ENCODE peak calls at places on chromosomes 7 and 10, in eight cellular contexts. M is uterus, K is transverse colon, X is GM10248, N is omental fat pad, U is WTC11, V is stomach, R is cardiac fibroblast. Q is an unnamed sample.

GRCh38 chr10:98310721-98311120 is 42.7 kb upstream of the LOXL4 start:
- DNase-seq in R (no peak), M (no peak), N (no peak), K (no peak), U (no peak), V (no peak), X (no peak), Q (no peak)

GRCh38 chr7:147578196-147578595 is 1012.4 kb upstream of the C7orf33 start:
- DNase-seq in X (no peak), V (no peak), M (no peak), U (no peak), N (no peak), K (no peak), R (peak), Q (no peak)

GRCh38 chr7:157944734-157945291 is 608.0 kb downstream of the DNAJB6 start:
- DNase-seq in U (no peak), K (no peak), X (no peak), V (no peak), R (no peak), M (no peak), N (no peak), Q (no peak)

GRCh38 chr10:86962136-86962980 is 4.0 kb downstream of the SNCG start:
- DNase-seq in N (no peak), V (peak), M (peak), X (no peak), K (peak), R (no peak), U (peak), Q (no peak)

GRCh38 chr10:42593284-42593683 is 45.1 kb downstream of the ZNF33B start:
- DNase-seq in X (no peak), V (no peak), R (no peak), M (no peak), K (no peak), U (no peak), N (no peak), Q (no peak)

GRCh38 chr10:688621-689426 is 644 bp downstream of the DIP2C start:
- DNase-seq in N (no peak), K (peak), X (no peak), V (peak), M (no peak), R (peak), U (peak), Q (no peak)

GRCh38 chr10:69901623-69902505 is 100.2 kb downstream of the COL13A1 start:
- DNase-seq in N (no peak), M (peak), U (peak), X (no peak), V (peak), K (peak), R (peak), Q (peak)

GRCh38 chr10:116704926-116705325 is 37.4 kb downstream of the HSPA12A start:
- DNase-seq in X (no peak), R (no peak), V (peak), U (no peak), N (no peak), M (no peak), K (no peak), Q (no peak)

GRCh38 chr7:4766666-4767530 is 8.5 kb upstream of the AP5Z1 start:
- DNase-seq in X (no peak), V (no peak), M (peak), N (no peak), R (no peak), U (no peak), K (peak), Q (no peak)

GRCh38 chr10:13100349-13101294 is 659 bp downstream of the OPTN start:
- DNase-seq in K (peak), V (peak), N (peak), U (peak), M (peak), X (peak), R (peak), Q (peak)

GRCh38 chr10:80154626-80154977 is 22.1 kb downstream of the PLAC9 start:
- DNase-seq in R (no peak), M (no peak), X (no peak), N (no peak), U (no peak), K (no peak), V (no peak), Q (no peak)

GRCh38 chr10:71743099-71743838 is 23.7 kb upstream of the C10orf105 start:
- DNase-seq in R (no peak), K (no peak), M (no peak), U (no peak), N (no peak), V (no peak), X (no peak), Q (no peak)

GRCh38 chr10:122140941-122141623 is 130.0 kb upstream of the BTBD16 start:
- DNase-seq in U (no peak), M (peak), R (peak), K (peak), N (peak), V (peak), X (no peak), Q (peak)

GRCh38 chr7:77348371-77348813 is 67.8 kb downstream of the GSAP start:
- DNase-seq in U (no peak), K (no peak), X (no peak), R (peak), M (peak), N (no peak), V (peak), Q (no peak)

GRCh38 chr7:151452141-151452571 is 12.2 kb upstream of the CRYGN start:
- DNase-seq in X (no peak), V (peak), U (no peak), M (peak), R (no peak), N (no peak), K (peak), Q (no peak)

GRCh38 chr10:129909531-129910286 is 54.4 kb downstream of the EBF3 start:
- DNase-seq in M (no peak), X (no peak), N (no peak), V (no peak), U (no peak), K (no peak), R (no peak), Q (no peak)

GRCh38 chr7:4201566-4201965 is 480.5 kb upstream of the FOXK1 start:
- DNase-seq in M (no peak), K (no peak), X (no peak), N (no peak), U (no peak), R (no peak), V (no peak), Q (no peak)

GRCh38 chr10:93392111-93392510 is 90.0 kb downstream of the MYOF start:
- DNase-seq in X (no peak), R (no peak), V (no peak), M (no peak), U (no peak), K (no peak), N (no peak), Q (no peak)

GRCh38 chr10:107971411-107971810 is 806.9 kb upstream of the SORCS1 start:
- DNase-seq in U (no peak), X (no peak), V (no peak), R (peak), M (no peak), N (no peak), K (no peak), Q (no peak)

GRCh38 chr7:116809636-116810266 is 52.6 kb upstream of the CAPZA2 start:
- DNase-seq in R (peak), K (no peak), X (peak), N (no peak), M (no peak), V (no peak), U (no peak), Q (peak)

GRCh38 chr7:53602817-53603418 is 567.5 kb downstream of the POM121L12 start:
- DNase-seq in M (no peak), R (no peak), X (no peak), K (no peak), U (no peak), N (no peak), V (no peak), Q (no peak)

GRCh38 chr10:130990536-130990935 is 321.0 kb downstream of the TCERG1L start:
- DNase-seq in X (no peak), R (no peak), M (no peak), K (no peak), U (no peak), N (no peak), V (no peak), Q (no peak)

GRCh38 chr7:128781851-128782250 is 6.3 kb upstream of the OPN1SW start:
- DNase-seq in N (no peak), K (no peak), X (no peak), V (no peak), M (no peak), R (no peak), U (no peak), Q (no peak)

GRCh38 chr7:67019562-67020390 is 23.1 kb downstream of the TYW1 start:
- DNase-seq in N (no peak), K (no peak), R (no peak), M (no peak), V (no peak), U (no peak), X (no peak), Q (peak)

GRCh38 chr7:149662591-149663095 is 110.7 kb downstream of the ZNF467 start:
- DNase-seq in X (peak), M (peak), K (peak), R (peak), U (peak), N (peak), V (peak), Q (peak)

GRCh38 chr10:13944901-13945300 is 358.1 kb downstream of the PRPF18 start:
- DNase-seq in R (no peak), U (no peak), K (no peak), X (no peak), V (no peak), N (no peak), M (no peak), Q (no peak)

GRCh38 chr7:85030893-85031292 is 156.0 kb downstream of the SEMA3D start:
- DNase-seq in M (no peak), U (no peak), R (peak), V (no peak), X (no peak), N (no peak), K (no peak), Q (no peak)

GRCh38 chr7:158192184-158192835 is 395.3 kb downstream of the PTPRN2 start:
- DNase-seq in K (no peak), X (no peak), V (no peak), R (no peak), U (no peak), M (no peak), N (no peak), Q (no peak)

GRCh38 chr7:27150568-27151340 is 1.6 kb downstream of the HOXA3 start:
- DNase-seq in V (peak), R (peak), K (peak), X (peak), N (peak), M (peak), U (peak), Q (peak)

GRCh38 chr10:19904202-19904661 is 88.0 kb downstream of the PLXDC2 start:
- DNase-seq in V (no peak), N (no peak), X (no peak), M (no peak), K (no peak), U (no peak), R (peak), Q (no peak)

GRCh38 chr7:105345725-105346124 is 43.0 kb downstream of the SRPK2 start:
- DNase-seq in M (no peak), X (no peak), N (no peak), U (no peak), K (no peak), V (no peak), R (no peak), Q (no peak)

GRCh38 chr10:69816963-69817605 is 15.4 kb downstream of the COL13A1 start:
- DNase-seq in R (no peak), X (no peak), N (no peak), U (no peak), M (no peak), V (no peak), K (no peak), Q (no peak)

DNA sequence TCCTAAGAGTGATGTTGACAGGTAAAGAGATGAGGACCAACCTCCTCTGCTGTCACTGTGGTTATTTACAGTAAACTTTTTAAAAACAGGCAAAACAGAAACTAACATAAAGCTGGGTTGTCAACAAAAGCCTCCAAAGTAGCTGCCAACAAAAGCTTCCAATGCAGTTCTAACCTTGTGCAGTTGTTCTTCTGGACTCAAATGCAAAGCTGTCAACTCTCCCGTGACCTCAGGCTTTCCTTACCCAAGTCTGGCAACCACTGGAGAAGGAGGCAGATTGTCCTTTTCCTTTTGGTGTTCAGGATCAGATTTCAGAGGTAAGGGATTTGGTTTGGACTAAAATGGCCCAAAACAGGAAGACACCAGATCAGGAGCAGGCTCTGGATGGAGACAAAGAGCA is 63.1 kb downstream of the DLG5 start:
- DNase-seq in K (no peak), V (no peak), R (peak), X (no peak), U (no peak), M (no peak), N (no peak), Q (no peak)
- TF ChIP-seq CTCF in K (no peak), V (no peak), R (no peak), X (no peak), U (no peak), M (no peak), N (no peak), Q (no peak)

GRCh38 chr10:29534590-29534989 is 100.2 kb downstream of the SVIL start:
- DNase-seq in V (no peak), R (no peak), K (no peak), M (no peak), U (no peak), X (no peak), N (no peak), Q (no peak)

GRCh38 chr10:29533696-29534285 is 101.0 kb downstream of the SVIL start:
- DNase-seq in X (no peak), U (no peak), M (no peak), N (no peak), R (no peak), V (no peak), K (no peak), Q (no peak)

GRCh38 chr10:29535012-29535777 is 99.6 kb downstream of the SVIL start:
- DNase-seq in K (peak), U (peak), R (peak), V (peak), X (no peak), M (peak), N (no peak), Q (peak)

GRCh38 chr10:29537799-29538198 is 97.0 kb downstream of the SVIL start:
- DNase-seq in X (no peak), N (no peak), R (no peak), V (no peak), M (no peak), U (no peak), K (no peak), Q (no peak)

DNA sequence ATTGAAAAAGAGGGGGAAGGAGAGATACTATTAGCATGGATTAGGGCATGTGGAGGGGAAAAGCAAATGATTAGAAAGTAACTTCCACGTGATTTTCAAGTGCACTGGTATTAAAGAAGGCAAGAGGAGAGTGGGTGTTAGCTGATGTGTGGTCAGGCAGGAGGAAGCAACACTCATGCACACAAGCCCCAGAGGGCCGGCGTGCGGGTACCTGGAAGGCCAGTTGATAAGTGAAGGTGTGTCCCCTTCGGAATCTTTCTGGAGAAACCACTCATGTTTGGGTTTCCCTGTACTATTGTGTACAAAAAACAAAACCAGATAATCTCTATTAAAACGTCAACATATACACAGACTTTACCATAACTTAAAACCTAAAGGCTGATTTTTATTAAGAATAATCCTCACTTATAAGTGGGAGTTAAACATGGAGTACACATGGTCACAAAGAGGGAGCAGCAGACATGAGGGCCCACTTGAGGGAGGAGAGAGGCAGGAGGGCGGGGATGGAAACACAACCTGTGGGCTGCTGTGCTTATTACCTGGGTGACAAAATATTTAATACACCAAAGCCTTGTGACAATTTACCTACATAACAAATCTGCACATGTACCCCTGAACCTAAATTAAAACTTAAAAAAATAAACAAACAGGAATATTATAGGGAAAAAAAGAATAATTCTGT is 98.9 kb downstream of the SVIL start:
- DNase-seq in R (no peak), K (no peak), U (no peak), M (no peak), V (peak), N (no peak), X (no peak), Q (no peak)
- TF ChIP-seq CTCF in R (no peak), K (no peak), U (peak), M (no peak), V (no peak), N (no peak), X (no peak), Q (no peak)

DNA sequence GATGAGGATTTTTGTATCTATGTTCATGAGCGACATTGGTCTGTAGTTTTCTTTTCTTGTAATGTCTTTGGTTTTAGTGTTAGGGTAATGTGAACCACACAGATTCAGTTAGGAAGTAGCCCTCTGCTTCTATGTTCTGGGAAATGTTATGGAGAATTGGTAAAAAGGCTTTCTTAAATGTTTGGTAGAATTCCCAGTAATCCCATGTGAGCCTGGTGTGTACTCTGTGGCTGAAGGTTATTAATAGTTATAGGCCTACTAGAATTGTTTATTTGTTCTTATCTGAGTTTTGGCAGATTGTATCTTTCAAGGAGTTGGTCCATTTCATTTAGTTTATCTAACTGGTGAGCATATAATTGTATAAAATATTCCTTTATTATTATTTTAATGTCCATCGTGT is 484.6 kb upstream of the GHITM start:
- DNase-seq in V (no peak), K (no peak), X (no peak), N (no peak), M (no peak), R (no peak), U (no peak), Q (no peak)
- TF ChIP-seq CTCF in V (no peak), K (no peak), X (no peak), N (no peak), M (no peak), R (no peak), U (no peak), Q (no peak)

DNA sequence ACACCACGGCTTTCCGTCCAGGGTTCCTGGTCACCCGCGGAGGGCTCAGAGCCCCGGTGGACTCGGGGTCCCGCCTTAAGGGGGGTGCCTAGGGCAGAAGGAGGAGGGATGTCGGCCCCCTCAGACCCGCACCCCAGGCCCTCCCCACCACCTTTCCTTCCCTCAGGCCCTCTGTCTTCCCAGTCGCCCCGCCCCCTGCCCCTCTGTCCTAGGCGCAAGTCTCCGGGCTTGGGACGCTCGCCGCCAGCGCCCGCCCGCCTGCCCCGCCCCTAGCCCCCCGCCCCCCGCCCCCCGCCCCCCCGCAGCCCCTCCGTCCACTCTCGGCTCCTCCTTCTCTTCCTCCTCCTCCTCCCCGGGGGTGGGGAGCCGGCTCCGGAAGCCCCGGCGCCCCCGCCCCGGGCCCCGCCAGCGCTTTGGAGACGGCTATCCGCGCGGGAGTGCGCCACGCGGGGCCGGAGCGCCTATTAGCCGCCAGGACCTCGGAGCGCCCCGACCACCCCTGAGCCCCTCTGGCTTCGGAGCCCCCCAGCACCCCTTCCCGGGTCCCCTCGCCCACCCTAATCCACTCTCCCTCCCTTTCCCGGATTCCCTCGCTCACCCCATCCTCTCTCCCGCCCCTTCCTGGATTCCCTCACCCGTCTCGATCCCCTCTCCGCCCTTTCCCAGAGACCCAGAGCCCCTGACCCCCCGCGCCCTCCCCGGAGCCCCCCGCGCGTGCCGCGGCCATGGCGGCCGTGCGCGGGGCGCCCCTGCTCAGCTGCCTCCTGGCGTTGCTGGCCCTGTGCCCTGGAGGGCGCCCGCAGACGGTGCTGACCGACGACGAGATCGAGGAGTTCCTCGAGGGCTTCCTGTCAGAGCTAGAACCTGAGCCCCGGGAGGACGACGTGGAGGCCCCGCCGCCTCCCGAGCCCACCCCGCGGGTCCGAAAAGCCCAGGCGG is at the start of gene AEBP1:
- DNase-seq in M (no peak), K (peak), N (no peak), R (peak), U (peak), X (peak), V (no peak), Q (peak)
- TF ChIP-seq CTCF in M (no peak), K (no peak), N (no peak), R (no peak), U (no peak), X (peak), V (no peak), Q (no peak)

Q was measured in activated CD8-positive, alpha-beta T cell treated with anti-CD3 and anti-CD28 coated beads for 36 hours.